ENCODE peak calls at places on chromosomes 16 and 17, in five cellular contexts. A, K, X, T and N are unnamed samples.

GRCh38 chr16:57594531-57595031 is 33.8 kb upstream of the ADGRG1 start:
- DNase-seq in A (no peak), K (no peak), X (no peak), T (no peak), N (no peak)

GRCh38 chr16:51151951-51152663 is 1.0 kb upstream of the SALL1 start:
- DNase-seq in A (peak; percentile 17), K (no peak), X (no peak), T (peak; percentile 82), N (peak; percentile 93)

GRCh38 chr17:41178341-41178740 is 320 bp upstream of the KRTAP4-2 start:
- DNase-seq in A (no peak), K (no peak), X (no peak), T (no peak), N (peak; percentile 46)

GRCh38 chr16:66226762-66227161 is 139.7 kb upstream of the CDH5 start:
- DNase-seq in A (no peak), K (no peak), X (no peak), T (no peak), N (peak; percentile 20)

GRCh38 chr17:76442341-76443338 is 10.3 kb downstream of the UBE2O start:
- DNase-seq in A (no peak), K (no peak), X (no peak), T (no peak), N (no peak)

GRCh38 chr17:9887521-9887920 is 17.6 kb downstream of the RCVRN start:
- DNase-seq in A (no peak), K (no peak), X (no peak), T (no peak), N (no peak)

GRCh38 chr16:50245417-50246298 is 20.7 kb upstream of the ADCY7 start:
- DNase-seq in A (no peak), K (peak; percentile 63), X (peak; percentile 82), T (peak; percentile 69), N (peak; percentile 82)

GRCh38 chr17:45231481-45232116 is 9.9 kb downstream of the FMNL1 start:
- DNase-seq in A (no peak), K (no peak), X (peak; percentile 85), T (no peak), N (no peak)

GRCh38 chr17:77838748-77839147 is 119.8 kb upstream of the TNRC6C start:
- DNase-seq in A (no peak), K (no peak), X (no peak), T (no peak), N (no peak)

GRCh38 chr16:17002557-17002956 is 468.2 kb downstream of the XYLT1 start:
- DNase-seq in A (no peak), K (no peak), X (no peak), T (no peak), N (no peak)

DNA sequence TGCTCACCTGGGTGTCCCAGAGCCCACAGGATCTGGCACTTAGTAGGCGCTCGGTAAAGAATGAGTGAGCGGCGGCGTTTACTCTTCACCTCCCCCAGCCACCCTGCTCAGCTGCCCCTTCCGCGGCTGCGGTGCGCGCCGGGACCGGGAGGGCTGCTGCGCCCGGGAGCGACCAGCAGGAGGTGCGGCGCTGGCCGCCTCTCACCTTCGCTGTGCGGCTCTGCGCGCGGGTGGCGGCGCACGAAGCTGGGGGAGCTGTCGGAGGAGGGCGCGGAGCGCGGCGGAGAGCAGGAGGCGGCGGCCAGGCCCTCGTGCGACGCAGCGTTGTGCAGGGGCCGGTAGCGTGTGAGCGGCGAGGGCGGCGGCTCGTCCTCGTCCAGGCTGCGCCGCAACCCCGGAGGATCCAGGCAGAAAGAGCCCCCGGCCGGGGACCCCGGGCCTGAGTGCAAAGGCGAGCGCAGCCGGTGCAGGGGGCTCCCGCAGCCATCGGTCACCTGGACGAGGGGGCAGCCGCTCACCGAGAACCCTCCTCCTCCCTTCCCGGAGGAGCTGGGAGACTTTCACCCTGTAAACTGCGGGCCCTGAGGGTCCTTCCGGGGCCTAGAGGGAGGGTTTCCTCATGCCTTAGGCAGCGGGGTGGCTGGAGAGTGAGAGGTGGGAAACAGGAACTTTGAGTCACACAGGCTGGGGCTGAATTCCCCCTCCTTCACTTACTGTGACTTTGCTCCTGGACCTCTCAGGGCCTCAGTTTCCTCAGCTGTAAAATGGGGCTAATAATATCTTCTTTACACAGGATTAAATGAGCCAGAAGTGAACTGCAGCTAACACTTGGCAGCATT is 12.5 kb downstream of the SAMD14 start:
- DNase-seq in A (no peak), K (no peak), X (peak; percentile 89), T (peak; percentile 74), N (peak; percentile 44)
- TF ChIP-seq CTCF in A (peak; percentile 55), K (peak; percentile 67), X (peak; percentile 87), T (peak; percentile 79), N (peak; percentile 48)

GRCh38 chr16:15682105-15682570 is 32.1 kb downstream of the NDE1 start:
- DNase-seq in A (peak; percentile 20), K (peak; percentile 71), X (peak; percentile 69), T (no peak), N (peak; percentile 71)
- TF ChIP-seq CTCF in A (peak; percentile 33), K (peak; percentile 62), X (peak; percentile 53), T (no peak), N (peak; percentile 62)

GRCh38 chr16:62036101-62036806 is at the start of gene CDH8:
- DNase-seq in A (no peak), K (no peak), X (no peak), T (no peak), N (peak; percentile 23)

GRCh38 chr16:62038646-62039045 is 2.4 kb upstream of the CDH8 start:
- DNase-seq in A (no peak), K (no peak), X (no peak), T (no peak), N (no peak)

GRCh38 chr16:62036807-62037135 is 533 bp upstream of the CDH8 start:
- DNase-seq in A (no peak), K (no peak), X (no peak), T (no peak), N (no peak)

GRCh38 chr16:62038225-62038624 is 2.0 kb upstream of the CDH8 start:
- DNase-seq in A (no peak), K (no peak), X (no peak), T (no peak), N (no peak)

DNA sequence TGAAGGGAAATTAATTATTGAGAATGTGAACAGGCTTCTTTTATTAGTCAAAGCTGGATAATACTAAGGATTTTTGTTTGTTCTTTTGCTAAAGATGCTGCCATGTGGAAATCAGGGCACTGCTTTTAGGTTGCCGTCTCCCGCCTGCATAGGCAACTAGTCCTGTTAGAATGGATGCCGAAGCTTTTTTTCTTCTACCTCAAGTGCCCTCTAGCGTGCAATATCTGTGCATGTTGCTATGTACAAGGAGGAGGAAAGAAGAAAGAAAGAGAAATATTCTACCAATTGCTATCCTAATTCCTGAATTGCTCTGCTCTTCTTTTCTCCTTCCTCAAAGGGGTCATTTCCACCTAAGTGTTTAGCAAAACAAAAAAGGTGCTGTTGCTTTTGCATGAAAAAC is 5.2 kb upstream of the CDH8 start:
- DNase-seq in A (no peak), K (no peak), X (peak; percentile 3), T (no peak), N (peak; percentile 47)
- TF ChIP-seq CTCF in A (no peak), K (peak; percentile 48), X (no peak), T (no peak), N (peak; percentile 66)

GRCh38 chr16:23293016-23293415 is 9.1 kb upstream of the SCNN1B start:
- DNase-seq in A (no peak), K (no peak), X (no peak), T (no peak), N (no peak)

GRCh38 chr16:23298290-23298689 is 3.8 kb upstream of the SCNN1B start:
- DNase-seq in A (no peak), K (no peak), X (no peak), T (no peak), N (no peak)

GRCh38 chr16:23301251-23302044 is 654 bp upstream of the SCNN1B start:
- DNase-seq in A (no peak), K (no peak), X (no peak), T (no peak), N (no peak)

GRCh38 chr16:23294260-23294659 is 7.8 kb upstream of the SCNN1B start:
- DNase-seq in A (no peak), K (no peak), X (no peak), T (no peak), N (no peak)

DNA sequence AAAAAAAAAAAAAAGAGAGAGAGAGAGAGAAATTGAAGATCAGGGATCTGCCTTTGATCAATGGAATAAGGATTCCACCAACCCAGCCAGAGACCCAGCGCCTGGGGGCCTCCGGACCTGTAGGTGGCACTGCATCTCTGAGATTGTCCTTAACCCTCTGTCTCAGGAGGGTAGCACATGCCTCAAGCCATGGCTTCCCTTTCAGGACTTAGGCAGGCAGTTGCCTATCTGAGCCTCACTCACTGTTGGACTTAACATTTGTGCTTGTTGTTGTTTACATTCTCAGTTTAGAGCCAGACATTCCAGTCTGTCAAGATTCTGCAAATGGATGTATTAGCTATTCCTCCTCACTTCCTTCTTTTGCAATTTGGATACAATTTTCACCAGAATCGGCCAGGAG is 5.1 kb upstream of the SCNN1B start:
- DNase-seq in A (no peak), K (no peak), X (peak; percentile 48), T (no peak), N (no peak)
- TF ChIP-seq CTCF in A (no peak), K (no peak), X (peak; percentile 23), T (no peak), N (no peak)

DNA sequence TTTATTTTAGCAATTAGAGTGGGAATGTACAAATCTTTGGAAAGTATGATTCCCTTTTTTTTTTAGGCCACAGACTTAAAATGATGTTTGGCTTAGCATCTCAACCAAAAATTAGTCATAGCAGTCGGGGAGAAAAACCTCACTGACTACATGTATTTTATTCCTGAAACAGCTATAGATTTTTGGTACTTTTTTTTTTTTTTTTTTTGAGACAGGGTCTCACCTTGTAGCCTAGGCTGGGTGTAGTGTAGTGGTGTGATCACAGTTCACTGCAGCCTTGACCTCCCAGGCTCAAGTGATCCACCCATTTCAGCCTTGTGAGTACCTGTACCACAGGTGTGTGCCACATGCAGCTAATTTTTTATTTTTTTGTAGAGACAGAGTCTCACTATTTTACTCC is 23.4 kb downstream of the RNFT1 start:
- DNase-seq in A (no peak), K (no peak), X (no peak), T (no peak), N (no peak)
- TF ChIP-seq CTCF in A (no peak), K (no peak), X (no peak), T (no peak), N (no peak)

DNA sequence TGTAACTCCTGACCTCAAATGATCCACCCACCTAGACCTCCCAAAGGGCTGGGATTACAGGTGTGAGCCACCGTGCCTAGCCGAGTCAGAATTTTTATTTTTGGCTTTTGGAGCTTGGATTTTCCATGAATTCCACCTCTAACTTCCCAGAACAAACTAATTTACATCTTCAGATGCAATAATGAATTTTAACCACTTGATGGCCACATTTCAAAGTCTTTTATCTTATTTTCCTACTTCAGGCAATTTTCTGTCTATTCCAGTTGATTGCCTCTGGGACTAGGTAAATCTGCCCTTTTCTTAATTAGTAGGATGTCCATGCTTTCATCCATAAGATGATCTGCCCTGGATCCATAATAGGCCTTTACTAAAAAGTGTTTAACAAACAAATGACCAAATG is 156.4 kb upstream of the ANKFN1 start:
- DNase-seq in A (no peak), K (no peak), X (no peak), T (no peak), N (no peak)
- TF ChIP-seq CTCF in A (no peak), K (no peak), X (no peak), T (no peak), N (no peak)